ENCODE peak calls at places on chromosomes 2 and 18, in ten cellular contexts. One of them, this sample, is unnamed.

GRCh38 chr18:10519366-10519765 is 6.5 kb upstream of the NAPG start:
- DNase-seq in fibroblast of pulmonary artery: peak
- DNase-seq in AG04450: no peak
- DNase-seq in breast epithelium: no peak
- DNase-seq in AG10803: peak
- DNase-seq in AG04449: no peak
- DNase-seq in astrocyte: peak
- DNase-seq in mucosa of descending colon: no peak
- DNase-seq in K562: no peak
- DNase-seq in heart right ventricle: no peak
- DNase-seq in this sample: no peak

GRCh38 chr2:235780410-235780809 is 286.6 kb downstream of the AGAP1 start:
- DNase-seq in fibroblast of pulmonary artery: no peak
- DNase-seq in AG04450: no peak
- DNase-seq in breast epithelium: no peak
- DNase-seq in AG10803: no peak
- DNase-seq in AG04449: no peak
- DNase-seq in astrocyte: no peak
- DNase-seq in mucosa of descending colon: no peak
- DNase-seq in K562: no peak
- DNase-seq in heart right ventricle: no peak
- DNase-seq in this sample: no peak

GRCh38 chr2:27262379-27263286 is at the start of gene SLC30A3:
- DNase-seq in fibroblast of pulmonary artery: no peak
- DNase-seq in AG04450: no peak
- DNase-seq in breast epithelium: peak
- DNase-seq in AG10803: peak
- DNase-seq in AG04449: no peak
- DNase-seq in astrocyte: no peak
- DNase-seq in mucosa of descending colon: peak
- DNase-seq in K562: peak
- DNase-seq in heart right ventricle: peak
- DNase-seq in this sample: no peak

GRCh38 chr2:106609780-106610179 is 122.6 kb downstream of the CD8B2 start:
- DNase-seq in fibroblast of pulmonary artery: no peak
- DNase-seq in AG04450: no peak
- DNase-seq in breast epithelium: no peak
- DNase-seq in AG10803: no peak
- DNase-seq in AG04449: no peak
- DNase-seq in astrocyte: no peak
- DNase-seq in mucosa of descending colon: no peak
- DNase-seq in K562: no peak
- DNase-seq in heart right ventricle: no peak
- DNase-seq in this sample: no peak

GRCh38 chr2:10554961-10555809 is 107.1 kb upstream of the ODC1 start:
- DNase-seq in fibroblast of pulmonary artery: no peak
- DNase-seq in AG04450: no peak
- DNase-seq in breast epithelium: no peak
- DNase-seq in AG10803: no peak
- DNase-seq in AG04449: no peak
- DNase-seq in astrocyte: no peak
- DNase-seq in mucosa of descending colon: no peak
- DNase-seq in K562: no peak
- DNase-seq in heart right ventricle: peak
- DNase-seq in this sample: no peak

GRCh38 chr2:215269397-215270117 is 42.3 kb upstream of the ATIC start:
- DNase-seq in fibroblast of pulmonary artery: peak
- DNase-seq in AG04450: peak
- DNase-seq in breast epithelium: no peak
- DNase-seq in AG10803: peak
- DNase-seq in AG04449: peak
- DNase-seq in astrocyte: peak
- DNase-seq in mucosa of descending colon: no peak
- DNase-seq in K562: peak
- DNase-seq in heart right ventricle: peak
- DNase-seq in this sample: no peak

GRCh38 chr2:2828774-2829368 is 497.8 kb upstream of the MYT1L start:
- DNase-seq in fibroblast of pulmonary artery: peak
- DNase-seq in AG04450: no peak
- DNase-seq in breast epithelium: no peak
- DNase-seq in AG10803: no peak
- DNase-seq in AG04449: no peak
- DNase-seq in astrocyte: no peak
- DNase-seq in mucosa of descending colon: no peak
- DNase-seq in K562: no peak
- DNase-seq in heart right ventricle: peak
- DNase-seq in this sample: no peak

GRCh38 chr2:161946489-161947107 is 127.4 kb downstream of the DPP4 start:
- DNase-seq in fibroblast of pulmonary artery: peak
- DNase-seq in AG04450: no peak
- DNase-seq in breast epithelium: no peak
- DNase-seq in AG10803: peak
- DNase-seq in AG04449: no peak
- DNase-seq in astrocyte: peak
- DNase-seq in mucosa of descending colon: no peak
- DNase-seq in K562: no peak
- DNase-seq in heart right ventricle: no peak
- DNase-seq in this sample: no peak

GRCh38 chr2:163621445-163622004 is 114.3 kb downstream of the FIGN start:
- DNase-seq in fibroblast of pulmonary artery: no peak
- DNase-seq in AG04450: no peak
- DNase-seq in breast epithelium: no peak
- DNase-seq in AG10803: no peak
- DNase-seq in AG04449: no peak
- DNase-seq in astrocyte: no peak
- DNase-seq in mucosa of descending colon: no peak
- DNase-seq in K562: no peak
- DNase-seq in heart right ventricle: no peak
- DNase-seq in this sample: no peak

GRCh38 chr2:199771948-199772692 is 78.9 kb downstream of the FTCDNL1 start:
- DNase-seq in fibroblast of pulmonary artery: no peak
- DNase-seq in AG04450: no peak
- DNase-seq in breast epithelium: no peak
- DNase-seq in AG10803: no peak
- DNase-seq in AG04449: no peak
- DNase-seq in astrocyte: no peak
- DNase-seq in mucosa of descending colon: no peak
- DNase-seq in K562: no peak
- DNase-seq in heart right ventricle: no peak
- DNase-seq in this sample: no peak

GRCh38 chr2:26300234-26300641 is 45.7 kb upstream of the SELENOI start:
- DNase-seq in fibroblast of pulmonary artery: peak
- DNase-seq in AG04450: no peak
- DNase-seq in breast epithelium: peak
- DNase-seq in AG10803: peak
- DNase-seq in AG04449: no peak
- DNase-seq in astrocyte: peak
- DNase-seq in mucosa of descending colon: no peak
- DNase-seq in K562: no peak
- DNase-seq in heart right ventricle: peak
- DNase-seq in this sample: no peak

GRCh38 chr2:7109558-7109935 is 192.3 kb downstream of the RNF144A start:
- DNase-seq in fibroblast of pulmonary artery: no peak
- DNase-seq in AG04450: no peak
- DNase-seq in breast epithelium: no peak
- DNase-seq in AG10803: no peak
- DNase-seq in AG04449: no peak
- DNase-seq in astrocyte: no peak
- DNase-seq in mucosa of descending colon: no peak
- DNase-seq in K562: no peak
- DNase-seq in heart right ventricle: no peak
- DNase-seq in this sample: no peak

GRCh38 chr2:74735544-74735943 is 81.5 kb downstream of the SEMA4F start:
- DNase-seq in fibroblast of pulmonary artery: no peak
- DNase-seq in AG04450: no peak
- DNase-seq in breast epithelium: no peak
- DNase-seq in AG10803: no peak
- DNase-seq in AG04449: no peak
- DNase-seq in astrocyte: no peak
- DNase-seq in mucosa of descending colon: no peak
- DNase-seq in K562: no peak
- DNase-seq in heart right ventricle: no peak
- DNase-seq in this sample: no peak

GRCh38 chr2:95271381-95271971 is 2.8 kb upstream of the PROM2 start:
- DNase-seq in fibroblast of pulmonary artery: no peak
- DNase-seq in AG04450: no peak
- DNase-seq in breast epithelium: peak
- DNase-seq in AG10803: no peak
- DNase-seq in AG04449: no peak
- DNase-seq in astrocyte: no peak
- DNase-seq in mucosa of descending colon: peak
- DNase-seq in K562: no peak
- DNase-seq in heart right ventricle: no peak
- DNase-seq in this sample: no peak

DNA sequence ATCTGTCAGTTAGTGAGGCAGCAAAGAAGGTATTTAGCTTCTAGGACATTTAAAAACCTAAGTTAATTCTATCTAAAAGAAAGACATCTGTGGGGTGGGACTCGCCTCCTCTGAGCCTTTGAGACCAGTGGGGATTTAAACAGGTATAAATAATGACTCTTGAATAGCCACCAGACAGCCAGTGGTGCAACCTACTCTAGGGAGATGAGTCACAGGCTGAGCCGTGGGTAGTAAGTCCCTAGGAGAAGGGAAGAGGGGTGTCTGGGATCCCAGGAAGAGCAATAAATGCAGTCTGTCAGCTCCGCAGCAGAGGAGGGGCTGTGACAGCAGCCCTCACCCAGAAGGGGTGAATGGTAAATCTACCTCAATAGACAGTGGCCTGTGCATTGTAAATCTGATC is 43.1 kb upstream of the GALNT3 start:
- DNase-seq in fibroblast of pulmonary artery: peak
- DNase-seq in AG04450: no peak
- DNase-seq in breast epithelium: no peak
- DNase-seq in AG10803: peak
- DNase-seq in AG04449: peak
- DNase-seq in astrocyte: peak
- DNase-seq in mucosa of descending colon: no peak
- DNase-seq in K562: no peak
- DNase-seq in heart right ventricle: no peak
- DNase-seq in this sample: no peak
- H3K4me3 ChIP-seq in fibroblast of pulmonary artery: no peak
- H3K4me3 ChIP-seq in AG04450: no peak
- H3K4me3 ChIP-seq in breast epithelium: no peak
- H3K4me3 ChIP-seq in AG10803: no peak
- H3K4me3 ChIP-seq in AG04449: no peak
- H3K4me3 ChIP-seq in astrocyte: no peak
- H3K4me3 ChIP-seq in mucosa of descending colon: no peak
- H3K4me3 ChIP-seq in K562: no peak
- H3K4me3 ChIP-seq in heart right ventricle: no peak
- H3K4me3 ChIP-seq in this sample: no peak

DNA sequence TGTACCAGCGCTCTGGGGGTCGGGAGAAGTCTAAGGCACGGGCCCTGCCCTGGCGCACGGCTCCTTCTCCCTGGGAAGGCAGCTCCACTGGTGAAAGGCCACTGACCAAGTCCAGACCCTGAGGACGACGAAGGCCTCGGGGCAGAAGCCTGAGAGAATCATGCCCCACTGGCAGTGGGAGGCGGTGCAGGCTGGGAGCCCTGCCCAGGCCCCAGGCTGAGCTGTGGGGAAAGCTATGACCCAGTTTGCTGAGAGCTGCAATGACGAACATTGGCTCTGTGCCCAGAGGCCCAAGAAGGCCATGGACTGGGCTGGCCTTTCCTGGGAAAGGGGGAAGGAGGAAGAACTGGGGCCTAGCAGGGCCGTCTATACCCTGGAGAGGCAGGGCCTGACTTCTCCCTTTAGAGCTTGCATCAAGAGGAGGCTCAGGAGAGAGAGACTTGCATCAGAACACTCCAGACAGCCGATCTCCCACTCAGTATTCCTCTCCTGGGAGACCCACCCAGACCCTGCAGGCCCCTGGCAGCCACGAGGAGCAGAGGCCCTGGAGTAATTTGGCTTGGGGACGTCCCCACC is 32.9 kb downstream of the HS1BP3 start:
- DNase-seq in fibroblast of pulmonary artery: peak
- DNase-seq in AG04450: peak
- DNase-seq in breast epithelium: peak
- DNase-seq in AG10803: peak
- DNase-seq in AG04449: peak
- DNase-seq in astrocyte: peak
- DNase-seq in mucosa of descending colon: peak
- DNase-seq in K562: peak
- DNase-seq in heart right ventricle: peak
- DNase-seq in this sample: peak
- TF ChIP-seq CTCF in fibroblast of pulmonary artery: peak
- TF ChIP-seq CTCF in AG04450: peak
- TF ChIP-seq CTCF in breast epithelium: peak
- TF ChIP-seq CTCF in AG10803: peak
- TF ChIP-seq CTCF in AG04449: peak
- TF ChIP-seq CTCF in astrocyte: peak
- TF ChIP-seq CTCF in mucosa of descending colon: peak
- TF ChIP-seq CTCF in K562: peak
- TF ChIP-seq CTCF in heart right ventricle: peak
- TF ChIP-seq CTCF in this sample: peak

DNA sequence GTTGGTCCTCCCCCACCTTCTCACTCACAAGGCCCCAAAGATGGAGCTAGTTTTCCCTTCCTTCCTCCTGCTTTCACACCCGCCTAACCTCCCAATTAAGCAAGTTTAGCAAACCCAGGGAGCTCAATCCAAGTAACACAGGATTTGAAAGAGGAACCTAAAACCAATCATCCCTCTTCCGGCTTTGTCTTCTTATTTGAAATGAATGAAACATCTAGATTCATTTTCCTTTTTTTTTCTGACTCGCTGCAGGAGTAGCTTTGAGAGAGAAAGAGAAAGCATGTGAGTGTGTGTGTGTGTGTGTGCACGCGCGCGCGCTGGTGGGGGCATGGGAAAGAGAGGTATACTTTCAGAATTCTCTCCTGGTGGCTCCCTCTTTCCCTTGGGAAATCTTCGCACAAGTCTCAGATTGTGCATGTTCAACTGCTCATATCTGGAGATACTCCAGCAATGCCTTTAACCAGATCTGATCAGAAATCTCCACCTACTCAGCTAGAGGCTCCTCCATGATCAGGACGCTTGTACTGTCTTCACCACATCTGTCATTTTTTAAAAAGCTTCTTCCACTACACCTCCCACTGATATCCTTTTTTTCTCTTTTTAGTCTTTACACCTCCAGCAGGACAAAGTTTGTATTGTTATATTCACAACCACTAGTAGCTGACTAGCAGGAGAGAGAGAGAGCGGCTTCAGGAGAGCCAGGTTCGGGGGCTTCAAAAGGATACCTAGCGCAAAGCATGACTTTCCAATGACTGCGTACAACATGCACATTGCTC is 1.6 kb downstream of the SLC8A1 start:
- DNase-seq in fibroblast of pulmonary artery: peak
- DNase-seq in AG04450: no peak
- DNase-seq in breast epithelium: no peak
- DNase-seq in AG10803: peak
- DNase-seq in AG04449: no peak
- DNase-seq in astrocyte: peak
- DNase-seq in mucosa of descending colon: no peak
- DNase-seq in K562: no peak
- DNase-seq in heart right ventricle: no peak
- DNase-seq in this sample: peak
- H3K4me3 ChIP-seq in fibroblast of pulmonary artery: peak
- H3K4me3 ChIP-seq in AG04450: peak
- H3K4me3 ChIP-seq in breast epithelium: peak
- H3K4me3 ChIP-seq in AG10803: peak
- H3K4me3 ChIP-seq in AG04449: peak
- H3K4me3 ChIP-seq in astrocyte: peak
- H3K4me3 ChIP-seq in mucosa of descending colon: no peak
- H3K4me3 ChIP-seq in K562: no peak
- H3K4me3 ChIP-seq in heart right ventricle: peak
- H3K4me3 ChIP-seq in this sample: peak

GRCh38 chr18:49861659-49862058 is 48.3 kb upstream of the ACAA2 start:
- DNase-seq in fibroblast of pulmonary artery: peak
- DNase-seq in AG04450: no peak
- DNase-seq in breast epithelium: no peak
- DNase-seq in AG10803: peak
- DNase-seq in AG04449: no peak
- DNase-seq in astrocyte: no peak
- DNase-seq in mucosa of descending colon: no peak
- DNase-seq in K562: no peak
- DNase-seq in heart right ventricle: no peak
- DNase-seq in this sample: no peak
- TF ChIP-seq CTCF in fibroblast of pulmonary artery: peak
- TF ChIP-seq CTCF in AG04450: peak
- TF ChIP-seq CTCF in breast epithelium: no peak
- TF ChIP-seq CTCF in AG10803: peak
- TF ChIP-seq CTCF in AG04449: peak
- TF ChIP-seq CTCF in astrocyte: peak
- TF ChIP-seq CTCF in mucosa of descending colon: no peak
- TF ChIP-seq CTCF in K562: peak
- TF ChIP-seq CTCF in heart right ventricle: peak
- TF ChIP-seq CTCF in this sample: peak

This sample was measured in retinal pigment epithelial cell.